ENCODE peak calls at places on chromosomes 11 and 22, in five cellular contexts. P, A, L, T and U are unnamed samples.

GRCh38 chr11:126123686-126124085 is 61.0 kb upstream of the CDON start:
- DNase-seq in T (no peak), L (no peak), P (no peak), A (no peak), U (no peak)

GRCh38 chr11:6654281-6655019 is 1.2 kb downstream of the DCHS1 start:
- DNase-seq in L (peak), A (no peak), P (no peak), T (no peak), U (no peak)

GRCh38 chr11:8581300-8581699 is 12.7 kb downstream of the STK33 start:
- DNase-seq in L (no peak), T (no peak), P (no peak), A (no peak), U (no peak)

GRCh38 chr11:75013051-75013450 is 24.3 kb downstream of the NEU3 start:
- DNase-seq in L (no peak), A (peak), P (no peak), T (no peak), U (no peak)

GRCh38 chr22:45155050-45155840 is 8.5 kb upstream of the NUP50 start:
- DNase-seq in L (peak), T (peak), P (no peak), A (no peak), U (no peak)

GRCh38 chr11:44110231-44110679 is 14.8 kb downstream of the EXT2 start:
- DNase-seq in A (peak), T (peak), L (peak), P (no peak), U (no peak)

GRCh38 chr11:124177344-124177743 is 5.8 kb upstream of the OR10D3 start:
- DNase-seq in A (no peak), L (no peak), T (peak), P (no peak), U (no peak)

GRCh38 chr11:117457835-117458234 is 130.2 kb downstream of the CEP164 start:
- DNase-seq in P (no peak), L (no peak), T (no peak), A (no peak), U (no peak)

GRCh38 chr11:112320668-112321067 is 60.0 kb upstream of the PLET1 start:
- DNase-seq in T (no peak), L (no peak), P (no peak), A (no peak), U (peak)

GRCh38 chr11:7890417-7891179 is 40.5 kb downstream of the OR10A6 start:
- DNase-seq in L (no peak), P (no peak), T (no peak), A (no peak), U (no peak)

GRCh38 chr22:33922268-33922667 is 2.0 kb upstream of the LARGE1 start:
- DNase-seq in T (no peak), L (no peak), P (no peak), A (no peak), U (peak)

GRCh38 chr11:36703055-36703404 is 105.0 kb upstream of the RAG2 start:
- DNase-seq in P (no peak), T (no peak), L (no peak), A (no peak), U (no peak)

GRCh38 chr22:25919452-25919851 is 177.5 kb downstream of the MYO18B start:
- DNase-seq in L (no peak), P (no peak), A (no peak), T (no peak), U (no peak)

DNA sequence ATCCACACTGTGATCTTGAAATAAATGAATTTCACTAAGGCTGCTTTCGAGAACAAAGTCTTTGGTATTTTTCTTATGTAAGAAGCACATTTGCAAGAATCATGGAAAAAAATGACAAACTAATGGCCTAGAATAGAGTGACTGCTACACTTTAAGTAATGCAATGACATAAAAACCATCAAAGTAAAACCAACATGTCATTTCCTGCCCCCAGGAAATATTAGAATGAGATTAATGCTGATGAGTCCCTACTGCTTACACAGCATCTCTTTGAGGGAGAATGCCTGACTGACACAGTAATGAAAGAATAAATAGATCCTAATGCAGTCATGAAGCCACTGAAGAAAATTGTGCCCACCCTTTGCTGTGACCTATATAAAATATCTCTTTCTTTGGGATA is 76.2 kb upstream of the MTNR1B start:
- DNase-seq in A (no peak), L (no peak), P (no peak), T (no peak), U (no peak)
- TF ChIP-seq POLR2AphosphoS5 in A (no peak), L (no peak), P (no peak), T (no peak), U (no peak)

DNA sequence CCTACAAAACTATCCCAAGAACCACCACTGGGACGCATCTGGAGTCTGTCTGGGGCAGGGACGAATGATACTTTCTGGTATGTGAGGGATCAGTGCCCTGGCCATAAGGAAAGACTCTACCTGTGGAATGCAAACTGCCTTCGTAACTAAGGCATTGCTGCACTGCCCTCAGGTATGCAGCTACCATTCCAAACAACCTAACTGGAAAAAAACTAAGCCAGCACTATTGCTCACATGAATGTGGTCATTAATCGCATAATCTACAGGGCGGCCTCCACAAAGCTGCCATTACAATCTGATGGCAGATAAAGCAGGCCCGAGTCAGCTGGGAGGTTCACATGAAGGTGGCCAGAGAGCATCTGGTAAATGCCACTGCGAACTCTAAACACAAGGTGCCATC is 3.9 kb downstream of the PACSIN2 start:
- DNase-seq in L (no peak), P (no peak), T (no peak), A (no peak), U (no peak)
- TF ChIP-seq CTCF in L (no peak), P (no peak), T (no peak), A (no peak), U (peak)

GRCh38 chr11:64323373-64323772 is 5.5 kb downstream of the PRDX5 start:
- DNase-seq in P (no peak), A (no peak), T (no peak), L (no peak), U (no peak)

GRCh38 chr11:64322925-64323260 is 5.0 kb downstream of the PRDX5 start:
- DNase-seq in P (no peak), T (no peak), L (no peak), A (peak), U (no peak)

GRCh38 chr11:64327993-64328392 is 10.1 kb downstream of the PRDX5 start:
- DNase-seq in A (no peak), L (no peak), T (no peak), P (no peak), U (no peak)

GRCh38 chr11:64327338-64327737 is 9.4 kb downstream of the PRDX5 start:
- DNase-seq in A (no peak), P (no peak), T (no peak), L (no peak), U (no peak)

DNA sequence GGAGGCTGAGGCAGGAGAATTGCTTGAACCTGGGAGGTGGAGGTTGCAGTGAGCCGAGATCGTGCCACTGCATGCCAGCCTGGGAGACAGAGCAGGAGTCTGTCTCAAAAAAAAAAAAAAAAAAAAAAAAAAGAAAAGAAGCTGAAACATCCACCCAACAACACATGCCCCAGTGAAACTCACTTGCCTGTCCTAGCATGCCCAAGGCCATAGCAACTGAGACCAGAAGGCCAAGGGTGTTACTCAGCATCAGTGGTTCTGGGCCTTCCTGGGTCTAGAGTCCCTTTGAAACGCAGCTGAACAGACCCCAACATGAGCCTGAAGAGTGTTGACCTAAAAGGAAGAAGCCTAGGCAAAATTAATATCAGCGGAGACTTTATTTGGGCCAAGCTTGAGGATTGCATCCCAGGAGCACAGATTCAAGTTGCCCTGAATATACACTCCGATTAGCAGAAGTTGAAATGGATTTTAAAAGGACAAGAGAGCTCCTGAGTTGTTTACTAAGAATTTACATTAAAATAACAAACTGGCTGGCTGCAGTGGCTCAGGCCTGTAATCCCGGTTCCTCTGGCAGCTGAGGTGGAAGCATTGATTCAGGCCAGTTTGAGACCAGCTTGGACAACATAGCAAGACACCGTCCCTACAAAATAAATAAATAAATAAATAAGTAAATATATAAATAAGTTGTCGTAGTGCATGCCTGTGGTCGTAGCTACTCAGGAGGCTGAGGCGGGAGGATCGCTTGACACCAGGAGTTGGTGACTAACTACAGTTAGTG is 7.0 kb downstream of the PRDX5 start:
- DNase-seq in L (no peak), T (no peak), A (no peak), P (no peak), U (no peak)
- TF ChIP-seq POLR2AphosphoS5 in L (no peak), T (no peak), A (no peak), P (no peak), U (no peak)

GRCh38 chr11:30314625-30315024 is 8.3 kb upstream of the ARL14EP start:
- DNase-seq in P (no peak), L (no peak), T (no peak), A (no peak), U (no peak)
- TF ChIP-seq CTCF in P (peak), L (peak), T (no peak), A (no peak), U (no peak)

DNA sequence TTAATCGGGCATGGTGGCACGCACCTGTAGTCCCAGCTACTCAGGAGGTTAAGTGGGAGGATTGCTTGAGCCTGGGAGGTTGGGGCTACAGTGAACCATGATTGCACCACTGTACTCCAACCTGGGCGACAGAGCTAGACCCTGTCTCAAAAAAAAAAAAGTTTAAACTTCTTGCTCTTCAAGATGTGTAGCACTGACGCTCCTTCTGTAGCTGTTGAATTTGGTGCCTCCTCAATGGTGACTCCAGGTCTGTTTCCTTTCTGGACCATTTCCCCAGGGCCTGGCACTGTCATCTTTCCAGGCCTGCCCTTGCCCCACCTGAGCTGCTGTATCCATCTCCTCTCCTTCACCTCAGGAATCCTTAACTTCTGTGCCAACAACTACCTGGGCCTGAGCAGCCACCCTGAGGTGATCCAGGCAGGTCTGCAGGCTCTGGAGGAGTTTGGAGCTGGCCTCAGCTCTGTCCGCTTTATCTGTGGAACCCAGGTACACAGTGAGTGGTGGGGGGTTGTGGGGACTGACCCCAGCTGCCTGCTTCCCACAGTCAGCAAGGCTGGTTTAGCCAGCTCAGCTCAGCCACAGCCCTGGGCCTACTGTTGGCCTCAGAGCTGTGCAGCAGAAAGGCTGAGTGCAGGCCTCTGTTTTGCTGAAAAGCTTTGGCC is 2.1 kb downstream of the GCAT start:
- DNase-seq in A (no peak), L (no peak), P (no peak), T (no peak), U (no peak)
- TF ChIP-seq POLR2AphosphoS5 in A (no peak), L (no peak), P (peak), T (no peak), U (no peak)

DNA sequence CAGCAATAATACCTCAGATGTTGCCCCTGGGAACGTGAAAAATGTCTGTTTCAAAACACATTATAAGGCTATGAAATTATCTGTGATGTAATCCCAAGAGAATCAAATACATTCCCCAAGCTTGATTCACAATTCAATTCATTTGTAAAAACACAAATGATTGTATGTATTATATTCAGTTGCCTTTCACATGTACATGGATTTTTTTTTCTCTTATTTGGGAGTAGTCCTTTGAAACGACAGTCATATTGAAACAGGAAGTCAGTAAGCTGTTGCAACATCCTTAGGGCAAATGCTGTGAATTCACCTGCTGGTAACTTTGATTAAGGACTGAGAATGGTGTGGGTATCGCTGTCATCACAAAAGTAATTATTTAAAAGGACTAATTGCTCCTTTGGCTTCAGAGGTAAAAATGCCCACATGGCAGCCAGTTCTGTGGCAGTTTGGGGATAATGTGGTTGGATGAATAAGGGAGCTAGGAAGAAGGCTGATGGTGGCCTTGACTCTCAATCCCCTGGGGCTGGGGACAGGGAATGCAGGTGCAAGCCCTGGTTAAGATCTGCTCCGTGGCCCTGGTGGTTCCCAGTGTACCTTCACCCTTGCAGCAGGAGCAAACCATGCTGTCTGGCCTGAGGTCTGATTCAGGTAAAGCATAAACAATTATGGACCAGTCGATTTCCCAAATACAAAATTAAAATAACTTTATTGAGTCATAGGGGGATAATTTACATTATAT is 13.3 kb downstream of the EHF start:
- DNase-seq in P (no peak), A (no peak), L (no peak), T (peak), U (no peak)
- TF ChIP-seq CTCF in P (no peak), A (no peak), L (no peak), T (no peak), U (no peak)